ENCODE peak calls at places on chromosomes 11 and 22, in six cellular contexts. O is colonic mucosa, J is sciatic nerve, P is stromal cell of bone marrow, U is LoVo, G is ACHN. Q is an unnamed sample.

GRCh38 chr11:1746956-1747752 is 3.2 kb downstream of the IFITM10 start:
- DNase-seq in G (no peak), P (no peak), U (no peak), J (peak; percentile 55), O (no peak), Q (no peak)

GRCh38 chr22:20887375-20887774 is 28.6 kb downstream of the SNAP29 start:
- DNase-seq in G (no peak), J (no peak), U (no peak), O (no peak), P (no peak), Q (no peak)

GRCh38 chr22:33919591-33920501 is at the start of gene LARGE1:
- DNase-seq in J (peak; percentile 67), G (peak; percentile 17), P (no peak), U (peak; percentile 41), O (peak; percentile 47), Q (no peak)

GRCh38 chr11:13699870-13700269 is 31.4 kb downstream of the FAR1 start:
- DNase-seq in P (no peak), U (no peak), G (no peak), O (no peak), J (no peak), Q (no peak)

GRCh38 chr11:60334005-60334620 is 7.1 kb downstream of the MS4A6E start:
- DNase-seq in P (peak; percentile 8), G (peak; percentile 45), U (peak; percentile 59), O (peak; percentile 79), J (peak; percentile 73), Q (peak; percentile 5)

GRCh38 chr11:118001494-118001971 is 15.3 kb downstream of the IL10RA start:
- DNase-seq in G (no peak), U (no peak), O (no peak), P (no peak), J (no peak), Q (no peak)

GRCh38 chr22:45785458-45785857 is 113.8 kb downstream of the ATXN10 start:
- DNase-seq in P (no peak), U (no peak), J (no peak), G (peak; percentile 52), O (peak; percentile 28), Q (no peak)

GRCh38 chr11:77188912-77189491 is 61.0 kb downstream of the MYO7A start:
- DNase-seq in O (peak; percentile 68), G (no peak), P (no peak), U (no peak), J (no peak), Q (no peak)

GRCh38 chr11:5719703-5720495 is 16.3 kb upstream of the OR56B1 start:
- DNase-seq in G (no peak), U (no peak), P (peak; percentile 19), O (no peak), J (no peak), Q (no peak)

GRCh38 chr11:71188073-71188472 is 64.3 kb downstream of the SHANK2 start:
- DNase-seq in U (no peak), P (no peak), J (peak; percentile 31), G (no peak), O (no peak), Q (no peak)

GRCh38 chr11:104588975-104589374 is 309.3 kb downstream of the CASP12 start:
- DNase-seq in U (no peak), O (no peak), J (no peak), G (no peak), P (no peak), Q (no peak)

GRCh38 chr11:3213659-3214419 is 4.8 kb downstream of the MRGPRG start:
- DNase-seq in J (no peak), O (no peak), P (no peak), G (no peak), U (no peak), Q (no peak)

GRCh38 chr22:42310301-42310981 is 40.0 kb upstream of the TCF20 start:
- DNase-seq in P (no peak), O (no peak), U (no peak), G (no peak), J (no peak), Q (no peak)

GRCh38 chr11:45413156-45413833 is 127.2 kb upstream of the SYT13 start:
- DNase-seq in G (no peak), J (no peak), P (no peak), O (no peak), U (no peak), Q (no peak)

GRCh38 chr11:110947100-110947499 is 234.9 kb upstream of the ARHGAP20 start:
- DNase-seq in U (no peak), O (no peak), J (no peak), P (no peak), G (no peak), Q (no peak)

GRCh38 chr11:62671604-62672528 is at the start of the genes LBHD1 and UQCC3:
- DNase-seq in J (peak; percentile 81), P (peak; percentile 73), U (peak; percentile 89), O (peak; percentile 88), G (peak; percentile 78), Q (peak; percentile 64)

GRCh38 chr11:91310085-91310484 is 914.5 kb upstream of the FAT3 start:
- DNase-seq in P (no peak), G (no peak), J (no peak), U (no peak), O (no peak), Q (no peak)

GRCh38 chr11:7021318-7021717 is 1.0 kb downstream of the NLRP14 start:
- DNase-seq in O (no peak), J (no peak), U (no peak), G (no peak), P (no peak), Q (peak; percentile 27)

GRCh38 chr22:19707347-19708322 is 6.7 kb upstream of the SEPTIN5 start:
- DNase-seq in U (no peak), P (no peak), J (no peak), G (no peak), O (no peak), Q (no peak)

GRCh38 chr11:60953781-60954180 is 1.8 kb upstream of the SLC15A3 start:
- DNase-seq in O (no peak), U (no peak), J (peak; percentile 49), P (no peak), G (no peak), Q (no peak)

GRCh38 chr22:32796865-32797573 is 4.5 kb upstream of the TIMP3 start:
- DNase-seq in O (peak; percentile 69), P (peak; percentile 68), U (peak; percentile 42), J (peak; percentile 90), G (peak; percentile 40), Q (no peak)

GRCh38 chr11:117876341-117877119 is at the start of gene FXYD6:
- DNase-seq in O (peak; percentile 52), J (no peak), P (no peak), G (peak; percentile 31), U (no peak), Q (peak; percentile 51)

GRCh38 chr22:29071261-29072045 is 1.4 kb upstream of the KREMEN1 start:
- DNase-seq in J (no peak), O (peak; percentile 78), G (no peak), P (no peak), U (peak; percentile 30), Q (peak; percentile 54)

GRCh38 chr11:66242085-66242765 is 26.2 kb upstream of the RAB1B start:
- DNase-seq in O (no peak), P (no peak), U (no peak), G (no peak), J (no peak), Q (no peak)

GRCh38 chr11:45331839-45332485 is 45.8 kb upstream of the SYT13 start:
- DNase-seq in J (no peak), G (no peak), O (no peak), P (no peak), U (peak; percentile 43), Q (no peak)

GRCh38 chr11:65503923-65504670 is 5.3 kb downstream of the MALAT1 start:
- DNase-seq in G (peak; percentile 45), P (peak; percentile 40), J (no peak), O (no peak), U (peak; percentile 31), Q (no peak)

GRCh38 chr11:1882265-1883238 is 9.1 kb downstream of the PRR33 start:
- DNase-seq in O (peak; percentile 81), J (peak; percentile 93), U (peak; percentile 67), G (peak; percentile 58), P (peak; percentile 45), Q (peak; percentile 65)

GRCh38 chr22:36333632-36334031 is 54.1 kb downstream of the MYH9 start:
- DNase-seq in J (no peak), U (no peak), O (no peak), P (no peak), G (no peak), Q (no peak)

GRCh38 chr11:88068848-88069554 is 106.2 kb downstream of the RAB38 start:
- DNase-seq in U (no peak), J (no peak), P (no peak), G (no peak), O (no peak), Q (no peak)

GRCh38 chr11:24965780-24966179 is 468.9 kb downstream of the LUZP2 start:
- DNase-seq in J (no peak), P (no peak), O (no peak), U (no peak), G (no peak), Q (no peak)

GRCh38 chr11:126080206-126080941 is 17.7 kb upstream of the CDON start:
- DNase-seq in U (no peak), O (no peak), P (no peak), J (no peak), G (no peak), Q (no peak)

GRCh38 chr11:12856338-12856737 is 152.8 kb upstream of the RASSF10 start:
- DNase-seq in U (no peak), G (no peak), J (no peak), P (no peak), O (no peak), Q (no peak)

GRCh38 chr11:35145249-35145648 is 6.3 kb downstream of the CD44 start:
- DNase-seq in O (no peak), P (no peak), J (no peak), G (peak; percentile 9), U (no peak), Q (no peak)

GRCh38 chr11:1049911-1050580 is 13.5 kb upstream of the MUC6 start:
- DNase-seq in U (no peak), P (no peak), O (no peak), G (no peak), J (no peak), Q (no peak)

GRCh38 chr22:41367039-41367679 is 14.6 kb upstream of the TEF start:
- DNase-seq in P (peak; percentile 89), J (peak; percentile 98), G (peak; percentile 91), O (peak; percentile 96), U (peak; percentile 90), Q (peak; percentile 73)

GRCh38 chr11:73009972-73010371 is 132.1 kb downstream of the FCHSD2 start:
- DNase-seq in J (no peak), O (no peak), P (no peak), U (no peak), G (no peak), Q (no peak)

GRCh38 chr22:23401111-23401909 is 178.8 kb downstream of the IGLL1 start:
- DNase-seq in P (peak; percentile 35), J (peak; percentile 54), O (no peak), U (no peak), G (peak; percentile 86), Q (no peak)